ENCODE peak calls at places on chromosome 3, in eight cellular contexts. T is foreskin fibroblast, R is omental fat pad, W is AG09319, G is activated B cell treated with CpG ODN at 0.5 μM for 24 hours, D is BJ, L is left ventricle myocardium inferior, B is brain microvascular endothelial cell. Y is an unnamed sample.

GRCh38 chr3:157082305-157082981 is 77.5 kb downstream of the CCNL1 start:
- DNase-seq in T (peak; percentile 80), R (no peak), W (no peak), G (no peak), D (no peak), L (no peak), B (peak; percentile 45), Y (no peak)

GRCh38 chr3:39668420-39668819 is 141.0 kb upstream of the MYRIP start:
- DNase-seq in T (peak; percentile 21), R (no peak), W (peak; percentile 25), G (no peak), D (no peak), L (no peak), B (peak; percentile 30), Y (no peak)

GRCh38 chr3:47586746-47587145 is 8.1 kb upstream of the CSPG5 start:
- DNase-seq in T (no peak), R (no peak), W (no peak), G (no peak), D (no peak), L (no peak), B (no peak), Y (no peak)

GRCh38 chr3:138234401-138235179 is 47.5 kb downstream of the ARMC8 start:
- DNase-seq in T (no peak), R (no peak), W (no peak), G (no peak), D (peak; percentile 19), L (no peak), B (no peak), Y (no peak)

GRCh38 chr3:178367817-178368617 is 168.2 kb upstream of the KCNMB2 start:
- DNase-seq in T (no peak), R (no peak), W (no peak), G (no peak), D (no peak), L (no peak), B (no peak), Y (no peak)

GRCh38 chr3:46400000-46400734 is 6.7 kb downstream of the CCR5AS start:
- DNase-seq in T (no peak), R (no peak), W (no peak), G (no peak), D (no peak), L (no peak), B (peak; percentile 90), Y (no peak)

GRCh38 chr3:4696266-4696665 is 203.1 kb downstream of the ITPR1 start:
- DNase-seq in T (no peak), R (no peak), W (no peak), G (no peak), D (no peak), L (no peak), B (no peak), Y (no peak)

GRCh38 chr3:55750525-55750924 is 263.4 kb upstream of the WNT5A start:
- DNase-seq in T (peak; percentile 91), R (no peak), W (peak; percentile 72), G (no peak), D (peak; percentile 87), L (no peak), B (peak; percentile 52), Y (no peak)

GRCh38 chr3:136751259-136752045 is 726 bp downstream of the STAG1 start:
- DNase-seq in T (peak; percentile 62), R (peak; percentile 42), W (peak; percentile 43), G (peak; percentile 66), D (no peak), L (peak; percentile 77), B (peak; percentile 70), Y (no peak)

GRCh38 chr3:123880998-123881561 is 3.1 kb downstream of the MYLK start:
- DNase-seq in T (peak; percentile 55), R (no peak), W (peak; percentile 8), G (no peak), D (no peak), L (no peak), B (peak; percentile 34), Y (no peak)

GRCh38 chr3:170240671-170241070 is 18.4 kb downstream of the PRKCI start:
- DNase-seq in T (no peak), R (no peak), W (no peak), G (no peak), D (no peak), L (no peak), B (no peak), Y (no peak)

GRCh38 chr3:195032955-195033354 is 238.0 kb downstream of the XXYLT1 start:
- DNase-seq in T (no peak), R (no peak), W (no peak), G (no peak), D (no peak), L (no peak), B (no peak), Y (no peak)

GRCh38 chr3:156251424-156251823 is 131.0 kb downstream of the KCNAB1 start:
- DNase-seq in T (no peak), R (no peak), W (no peak), G (no peak), D (no peak), L (no peak), B (no peak), Y (no peak)

GRCh38 chr3:146593776-146594175 is 11.4 kb downstream of the PLSCR5 start:
- DNase-seq in T (no peak), R (no peak), W (no peak), G (no peak), D (no peak), L (no peak), B (no peak), Y (no peak)

GRCh38 chr3:48503406-48504050 is 446 bp downstream of the SHISA5 start:
- DNase-seq in T (peak; percentile 41), R (peak; percentile 50), W (no peak), G (no peak), D (no peak), L (peak; percentile 42), B (peak; percentile 29), Y (no peak)

GRCh38 chr3:173044998-173045397 is 96.0 kb downstream of the SPATA16 start:
- DNase-seq in T (no peak), R (no peak), W (no peak), G (no peak), D (no peak), L (no peak), B (no peak), Y (no peak)

GRCh38 chr3:108472011-108472591 is 38.3 kb downstream of the MYH15 start:
- DNase-seq in T (peak; percentile 93), R (no peak), W (peak; percentile 54), G (no peak), D (peak; percentile 53), L (no peak), B (peak; percentile 85), Y (no peak)

GRCh38 chr3:33377931-33378330 is 62.3 kb downstream of the UBP1 start:
- DNase-seq in T (peak; percentile 82), R (no peak), W (no peak), G (no peak), D (no peak), L (no peak), B (peak; percentile 59), Y (no peak)

GRCh38 chr3:33377489-33377888 is 62.7 kb downstream of the UBP1 start:
- DNase-seq in T (no peak), R (no peak), W (no peak), G (no peak), D (no peak), L (no peak), B (no peak), Y (no peak)

GRCh38 chr3:33373082-33373437 is 67.1 kb downstream of the UBP1 start:
- DNase-seq in T (no peak), R (no peak), W (no peak), G (no peak), D (no peak), L (no peak), B (no peak), Y (no peak)

GRCh38 chr3:33372218-33373081 is 67.8 kb downstream of the UBP1 start:
- DNase-seq in T (peak; percentile 46), R (no peak), W (no peak), G (no peak), D (no peak), L (no peak), B (peak; percentile 60), Y (no peak)
- TF ChIP-seq CTCF in T (peak; percentile 86), R (no peak), W (peak; percentile 96), G (peak; percentile 80), D (peak; percentile 85), L (peak; percentile 95), B (peak; percentile 92), Y (peak; percentile 93)

GRCh38 chr3:113695818-113696645 is at the start of gene USF3:
- DNase-seq in T (peak; percentile 59), R (no peak), W (peak; percentile 18), G (peak; percentile 77), D (no peak), L (peak; percentile 78), B (peak; percentile 22), Y (peak; percentile 61)
- TF ChIP-seq CTCF in T (no peak), R (no peak), W (no peak), G (no peak), D (no peak), L (no peak), B (no peak), Y (no peak)

DNA sequence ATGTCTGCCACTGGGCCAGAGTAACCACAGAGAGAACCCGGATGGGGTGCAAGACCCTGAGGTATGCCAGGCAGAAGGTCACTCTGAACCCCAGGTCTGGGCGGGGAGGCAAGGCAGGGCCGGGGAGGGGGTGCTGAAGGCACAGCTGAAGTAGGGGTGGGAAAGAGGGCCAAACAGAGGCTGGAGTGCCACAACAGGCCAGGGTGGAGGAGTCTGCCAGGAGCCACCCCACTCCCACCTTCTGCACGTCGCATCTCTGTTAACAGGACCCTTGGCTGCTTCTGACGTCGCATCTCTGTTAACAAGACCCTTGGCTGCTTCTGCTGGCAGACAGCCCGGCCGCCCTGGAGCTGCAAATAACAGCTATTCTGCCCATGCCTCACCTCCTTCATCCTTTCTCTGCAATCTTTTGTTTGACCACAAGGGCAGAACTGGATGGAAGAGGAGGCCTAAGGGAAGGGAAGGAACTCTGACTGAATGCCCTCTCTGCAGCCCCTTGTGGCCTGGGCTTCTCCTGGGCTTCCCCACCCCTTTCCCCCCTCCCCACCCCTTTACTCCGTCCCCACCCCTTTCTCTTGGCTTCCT is 20.6 kb upstream of the FBLN2 start:
- DNase-seq in T (no peak), R (no peak), W (no peak), G (no peak), D (no peak), L (peak; percentile 42), B (no peak), Y (no peak)
- TF ChIP-seq CTCF in T (peak; percentile 7), R (no peak), W (peak; percentile 34), G (no peak), D (peak; percentile 33), L (peak; percentile 41), B (peak; percentile 65), Y (no peak)

DNA sequence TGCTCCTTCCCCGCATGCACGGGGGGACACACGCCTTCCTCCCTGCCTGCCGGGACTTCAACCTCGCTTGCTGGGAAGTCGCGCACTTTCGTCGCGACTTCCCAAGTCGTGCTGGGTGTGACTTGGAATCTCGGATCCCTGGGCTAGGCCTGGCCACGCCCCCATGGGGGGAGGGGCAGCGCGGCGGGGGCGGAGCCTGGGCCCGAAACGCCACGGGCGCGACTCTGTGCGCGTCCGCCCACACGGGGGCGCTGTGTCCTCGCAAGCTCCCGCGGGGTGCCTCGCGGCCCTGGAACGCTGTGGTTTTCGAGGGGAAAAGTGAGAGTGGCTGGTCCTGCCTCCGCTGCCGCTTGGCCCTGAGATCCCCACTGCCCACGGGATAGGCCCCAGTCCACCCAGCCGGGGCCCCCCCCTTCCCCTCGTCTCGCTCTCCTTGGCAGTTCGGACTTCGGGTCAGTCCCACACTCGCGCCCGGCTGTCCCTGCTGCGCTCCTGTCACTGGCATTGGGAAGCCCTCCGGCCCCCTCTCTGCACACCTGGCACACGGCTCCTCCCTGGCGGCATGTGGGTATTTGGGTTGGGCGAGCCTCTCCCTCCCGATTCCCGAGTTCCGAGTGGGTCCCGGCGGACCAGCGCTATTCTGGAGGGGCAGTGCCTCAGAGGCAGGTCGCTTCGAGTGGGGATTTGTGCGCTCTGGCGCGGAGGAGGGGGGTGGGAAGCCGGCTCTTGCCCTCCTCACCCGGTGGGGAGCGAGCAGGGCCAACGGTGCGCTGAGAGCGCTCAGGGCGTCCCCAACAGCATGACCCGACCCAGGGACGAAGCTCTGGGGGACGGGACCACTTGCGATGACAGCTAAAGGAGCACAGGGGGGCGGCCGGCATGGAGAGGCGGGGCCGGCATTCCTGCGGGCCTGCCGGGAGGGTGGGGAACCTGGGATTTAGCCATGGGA is 23.6 kb downstream of the SEC61A1 start:
- DNase-seq in T (peak; percentile 78), R (peak; percentile 88), W (peak; percentile 57), G (peak; percentile 93), D (no peak), L (peak; percentile 88), B (peak; percentile 70), Y (no peak)
- TF ChIP-seq CTCF in T (peak; percentile 94), R (no peak), W (peak; percentile 63), G (peak; percentile 48), D (peak; percentile 76), L (peak; percentile 96), B (peak; percentile 74), Y (no peak)